ENCODE peak calls at places on chromosomes 6 and 20, in five cellular contexts. P is HCT116, L is Panc1, Q is K562, E is A549. O is an unnamed sample.

GRCh38 chr6:4664117-4664626 is 112.0 kb upstream of the CDYL start:
- DNase-seq in P (no peak), L (no peak), Q (peak; percentile 41), E (no peak), O (no peak)

GRCh38 chr6:164097557-164098398 is 683.3 kb downstream of the QKI start:
- DNase-seq in P (no peak), L (no peak), Q (no peak), E (no peak), O (no peak)

GRCh38 chr6:41442800-41443501 is 103.2 kb upstream of the FOXP4 start:
- DNase-seq in P (no peak), L (no peak), Q (peak; percentile 82), E (no peak), O (no peak)

GRCh38 chr20:45342863-45343444 is 5.3 kb downstream of the SDC4 start:
- DNase-seq in P (no peak), L (no peak), Q (no peak), E (no peak), O (no peak)

GRCh38 chr20:19024296-19025035 is 188.0 kb upstream of the SLC24A3 start:
- DNase-seq in P (no peak), L (no peak), Q (no peak), E (no peak), O (no peak)

GRCh38 chr6:14549319-14549770 is 431.8 kb downstream of the CD83 start:
- DNase-seq in P (no peak), L (no peak), Q (no peak), E (no peak), O (no peak)

GRCh38 chr6:75760320-75760719 is 11.3 kb downstream of the MYO6 start:
- DNase-seq in P (no peak), L (no peak), Q (no peak), E (no peak), O (no peak)

GRCh38 chr6:111580826-111581505 is 24.7 kb downstream of the TRAF3IP2 start:
- DNase-seq in P (no peak), L (no peak), Q (no peak), E (no peak), O (no peak)

GRCh38 chr6:128519931-128520435 is 416 bp downstream of the PTPRK start:
- DNase-seq in P (no peak), L (no peak), Q (no peak), E (peak; percentile 25), O (no peak)

GRCh38 chr6:36386495-36387439 is 702 bp downstream of the ETV7 start:
- DNase-seq in P (no peak), L (peak; percentile 7), Q (no peak), E (peak; percentile 13), O (no peak)

GRCh38 chr6:56594699-56595098 is 48.0 kb downstream of the DST start:
- DNase-seq in P (no peak), L (no peak), Q (no peak), E (no peak), O (no peak)

GRCh38 chr6:94636780-94637385 is 940.5 kb upstream of the MANEA start:
- DNase-seq in P (peak; percentile 19), L (peak; percentile 17), Q (no peak), E (peak; percentile 33), O (no peak)

GRCh38 chr6:105319331-105319730 is 83.6 kb downstream of the PREP start:
- DNase-seq in P (no peak), L (no peak), Q (no peak), E (no peak), O (no peak)

GRCh38 chr6:122726649-122727048 is 52.9 kb upstream of the FABP7 start:
- DNase-seq in P (no peak), L (no peak), Q (peak; percentile 18), E (peak; percentile 15), O (peak; percentile 11)

GRCh38 chr20:38888059-38888831 is 38.0 kb upstream of the FAM83D start:
- DNase-seq in P (no peak), L (no peak), Q (no peak), E (no peak), O (no peak)

GRCh38 chr6:113584767-113585166 is 272.4 kb upstream of the MARCKS start:
- DNase-seq in P (no peak), L (no peak), Q (no peak), E (no peak), O (no peak)

GRCh38 chr6:29685718-29686326 is 4.9 kb upstream of the ZFP57 start:
- DNase-seq in P (no peak), L (no peak), Q (peak; percentile 32), E (no peak), O (no peak)

GRCh38 chr6:80535914-80536565 is 429.6 kb downstream of the BCKDHB start:
- DNase-seq in P (no peak), L (no peak), Q (no peak), E (no peak), O (no peak)

GRCh38 chr6:41283597-41283996 is 2.9 kb downstream of the TREM1 start:
- DNase-seq in P (no peak), L (no peak), Q (no peak), E (no peak), O (no peak)

GRCh38 chr20:38245753-38246152 is 14.8 kb downstream of the KIAA1755 start:
- DNase-seq in P (no peak), L (no peak), Q (no peak), E (no peak), O (no peak)

GRCh38 chr20:35055445-35056276 is 36.9 kb downstream of the TRPC4AP start:
- DNase-seq in P (no peak), L (no peak), Q (no peak), E (no peak), O (no peak)

GRCh38 chr20:19934792-19935491 is 82.2 kb upstream of the NAA20 start:
- DNase-seq in P (no peak), L (no peak), Q (no peak), E (peak; percentile 74), O (no peak)

GRCh38 chr20:5033566-5033965 is 32.3 kb upstream of the SLC23A2 start:
- DNase-seq in P (no peak), L (no peak), Q (no peak), E (no peak), O (no peak)

GRCh38 chr20:36700438-36700837 is 45.5 kb downstream of the NDRG3 start:
- DNase-seq in P (no peak), L (no peak), Q (peak; percentile 25), E (no peak), O (no peak)
- TF ChIP-seq REST in P (no peak), L (no peak), Q (no peak), E (no peak), O (no peak)

DNA sequence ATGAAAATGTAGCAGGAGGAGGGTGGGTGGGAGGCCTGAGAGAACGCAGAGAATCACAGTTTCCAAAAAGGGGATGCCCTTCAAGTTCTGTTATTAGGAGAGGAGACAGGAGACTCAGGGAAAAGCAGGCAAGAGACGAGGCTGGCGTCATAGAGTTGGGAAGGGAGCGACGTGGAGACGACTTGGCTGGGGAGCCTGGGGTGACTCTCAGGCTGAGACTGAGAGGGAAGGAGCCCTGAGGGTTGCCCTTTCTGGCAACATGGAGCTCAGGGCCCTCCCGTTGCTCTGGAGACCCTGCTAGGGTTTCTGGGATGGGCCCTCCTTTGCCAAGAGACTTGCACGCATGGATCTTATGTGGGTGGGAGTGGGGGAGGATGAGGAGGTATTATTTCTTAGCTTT is 108.9 kb downstream of the CDH4 start:
- DNase-seq in P (no peak), L (no peak), Q (no peak), E (no peak), O (no peak)
- TF ChIP-seq REST in P (no peak), L (no peak), Q (no peak), E (no peak), O (no peak)

GRCh38 chr20:33910056-33910455 is 83.7 kb upstream of the RALY start:
- DNase-seq in P (no peak), L (no peak), Q (no peak), E (no peak), O (no peak)

GRCh38 chr20:33910529-33911327 is 83.0 kb upstream of the RALY start:
- DNase-seq in P (no peak), L (no peak), Q (no peak), E (no peak), O (no peak)

GRCh38 chr20:33909331-33909921 is 84.3 kb upstream of the RALY start:
- DNase-seq in P (peak; percentile 12), L (no peak), Q (no peak), E (peak; percentile 61), O (peak; percentile 64)

GRCh38 chr20:33908351-33908750 is 85.4 kb upstream of the RALY start:
- DNase-seq in P (no peak), L (no peak), Q (no peak), E (no peak), O (no peak)

GRCh38 chr20:33908868-33909267 is 84.8 kb upstream of the RALY start:
- DNase-seq in P (no peak), L (no peak), Q (no peak), E (no peak), O (no peak)
- TF ChIP-seq REST in P (no peak), L (no peak), Q (no peak), E (no peak), O (no peak)

GRCh38 chr6:165983112-165984072 is 184.3 kb downstream of the TBXT start:
- DNase-seq in P (no peak), L (no peak), Q (no peak), E (no peak), O (no peak)
- TF ChIP-seq REST in P (no peak), L (no peak), Q (no peak), E (no peak), O (no peak)

DNA sequence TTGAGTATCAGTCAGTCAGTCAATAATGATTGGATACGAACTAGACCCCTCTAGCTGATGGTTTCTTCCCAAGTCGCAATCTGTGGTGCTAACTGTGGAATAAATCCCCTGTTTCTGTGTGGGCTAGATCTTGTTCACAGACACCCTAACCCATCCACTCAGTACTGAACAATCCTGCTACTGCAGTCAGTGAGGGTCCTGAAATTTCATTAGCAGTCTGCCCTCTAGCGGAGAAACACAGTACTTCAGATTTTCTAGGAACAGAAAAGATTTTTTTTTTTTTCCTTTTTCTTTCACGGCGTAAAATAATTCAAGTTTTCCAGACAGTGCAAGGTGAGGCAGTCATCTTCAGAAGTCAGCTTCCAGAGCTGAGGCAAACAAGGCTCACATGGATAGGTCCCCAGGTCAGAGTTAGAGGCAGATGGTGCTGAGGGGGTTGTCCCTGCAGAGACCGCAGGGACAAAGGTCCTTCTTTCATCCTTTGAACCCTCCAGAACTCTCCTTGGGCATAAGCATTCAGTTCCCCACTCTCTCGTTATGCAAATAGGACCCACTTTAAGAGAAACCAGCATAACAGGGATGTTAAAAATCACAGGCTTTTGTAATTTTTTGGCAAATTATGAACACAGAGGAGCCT is 119.6 kb downstream of the SCML4 start:
- DNase-seq in P (peak; percentile 18), L (peak; percentile 7), Q (peak; percentile 63), E (peak; percentile 14), O (peak; percentile 16)
- TF ChIP-seq REST in P (no peak), L (no peak), Q (no peak), E (no peak), O (no peak)

DNA sequence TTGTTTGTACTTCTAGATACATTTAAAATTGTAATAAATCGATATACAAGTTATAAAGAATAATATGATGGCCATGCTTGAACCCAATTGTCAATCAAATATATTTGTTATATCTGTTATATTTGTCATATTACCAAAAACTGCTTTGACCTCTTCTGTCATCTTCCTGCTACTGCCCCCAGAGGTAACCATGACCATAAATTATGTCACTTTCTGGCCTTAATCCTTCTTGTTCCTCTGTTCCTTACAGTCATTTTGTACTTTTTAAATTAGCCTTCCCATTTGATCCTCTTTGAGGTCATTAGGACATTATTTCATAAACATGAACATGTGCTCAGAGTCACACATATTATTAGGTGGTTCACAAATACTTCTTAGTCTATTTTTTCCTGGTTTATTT is 124.7 kb downstream of the HFE start:
- DNase-seq in P (no peak), L (no peak), Q (no peak), E (no peak), O (peak; percentile 24)
- TF ChIP-seq REST in P (no peak), L (no peak), Q (no peak), E (no peak), O (no peak)